ENCODE peak calls at places on chromosomes 3 and 15, in eight cellular contexts. One of them, this sample, is unnamed.

GRCh38 chr15:101127503-101128076 is 124.3 kb downstream of the CHSY1 start:
- DNase-seq in GDM1: peak
- DNase-seq in activated CD4-positive, alpha-beta T cell treated with anti-CD3 and anti-CD28 coated beads, Interleukin-2, amount 50 U/mL, for 24 hours: peak
- DNase-seq in brain microvascular endothelial cell: peak
- DNase-seq in WERI-Rb-1: no peak
- DNase-seq in astrocyte of the cerebellum: peak
- DNase-seq in omental fat pad: peak
- DNase-seq in AG08396: peak
- DNase-seq in this sample: peak

GRCh38 chr15:65935391-65935790 is 66.1 kb downstream of the RAB11A start:
- DNase-seq in GDM1: no peak
- DNase-seq in activated CD4-positive, alpha-beta T cell treated with anti-CD3 and anti-CD28 coated beads, Interleukin-2, amount 50 U/mL, for 24 hours: no peak
- DNase-seq in brain microvascular endothelial cell: no peak
- DNase-seq in WERI-Rb-1: no peak
- DNase-seq in astrocyte of the cerebellum: no peak
- DNase-seq in omental fat pad: no peak
- DNase-seq in AG08396: no peak
- DNase-seq in this sample: no peak

GRCh38 chr3:50171540-50172301 is 16.6 kb downstream of the SEMA3F start:
- DNase-seq in GDM1: no peak
- DNase-seq in activated CD4-positive, alpha-beta T cell treated with anti-CD3 and anti-CD28 coated beads, Interleukin-2, amount 50 U/mL, for 24 hours: no peak
- DNase-seq in brain microvascular endothelial cell: no peak
- DNase-seq in WERI-Rb-1: no peak
- DNase-seq in astrocyte of the cerebellum: no peak
- DNase-seq in omental fat pad: no peak
- DNase-seq in AG08396: no peak
- DNase-seq in this sample: no peak

GRCh38 chr3:129045675-129046036 is 14.9 kb upstream of the GP9 start:
- DNase-seq in GDM1: no peak
- DNase-seq in activated CD4-positive, alpha-beta T cell treated with anti-CD3 and anti-CD28 coated beads, Interleukin-2, amount 50 U/mL, for 24 hours: no peak
- DNase-seq in brain microvascular endothelial cell: no peak
- DNase-seq in WERI-Rb-1: no peak
- DNase-seq in astrocyte of the cerebellum: no peak
- DNase-seq in omental fat pad: no peak
- DNase-seq in AG08396: no peak
- DNase-seq in this sample: no peak

GRCh38 chr3:9897408-9898372 is 5.0 kb upstream of the IL17RE start:
- DNase-seq in GDM1: no peak
- DNase-seq in activated CD4-positive, alpha-beta T cell treated with anti-CD3 and anti-CD28 coated beads, Interleukin-2, amount 50 U/mL, for 24 hours: no peak
- DNase-seq in brain microvascular endothelial cell: no peak
- DNase-seq in WERI-Rb-1: no peak
- DNase-seq in astrocyte of the cerebellum: no peak
- DNase-seq in omental fat pad: no peak
- DNase-seq in AG08396: no peak
- DNase-seq in this sample: no peak

GRCh38 chr3:172687501-172687900 is 23.4 kb downstream of the NCEH1 start:
- DNase-seq in GDM1: no peak
- DNase-seq in activated CD4-positive, alpha-beta T cell treated with anti-CD3 and anti-CD28 coated beads, Interleukin-2, amount 50 U/mL, for 24 hours: no peak
- DNase-seq in brain microvascular endothelial cell: no peak
- DNase-seq in WERI-Rb-1: no peak
- DNase-seq in astrocyte of the cerebellum: no peak
- DNase-seq in omental fat pad: no peak
- DNase-seq in AG08396: no peak
- DNase-seq in this sample: no peak

GRCh38 chr3:146217324-146217723 is 33.6 kb downstream of the PLSCR4 start:
- DNase-seq in GDM1: no peak
- DNase-seq in activated CD4-positive, alpha-beta T cell treated with anti-CD3 and anti-CD28 coated beads, Interleukin-2, amount 50 U/mL, for 24 hours: no peak
- DNase-seq in brain microvascular endothelial cell: no peak
- DNase-seq in WERI-Rb-1: no peak
- DNase-seq in astrocyte of the cerebellum: no peak
- DNase-seq in omental fat pad: no peak
- DNase-seq in AG08396: peak
- DNase-seq in this sample: no peak

GRCh38 chr3:111252795-111253194 is 181.2 kb downstream of the NECTIN3 start:
- DNase-seq in GDM1: no peak
- DNase-seq in activated CD4-positive, alpha-beta T cell treated with anti-CD3 and anti-CD28 coated beads, Interleukin-2, amount 50 U/mL, for 24 hours: no peak
- DNase-seq in brain microvascular endothelial cell: peak
- DNase-seq in WERI-Rb-1: no peak
- DNase-seq in astrocyte of the cerebellum: peak
- DNase-seq in omental fat pad: no peak
- DNase-seq in AG08396: peak
- DNase-seq in this sample: no peak

GRCh38 chr15:90829942-90830440 is 38.4 kb upstream of the FURIN start:
- DNase-seq in GDM1: peak
- DNase-seq in activated CD4-positive, alpha-beta T cell treated with anti-CD3 and anti-CD28 coated beads, Interleukin-2, amount 50 U/mL, for 24 hours: no peak
- DNase-seq in brain microvascular endothelial cell: no peak
- DNase-seq in WERI-Rb-1: no peak
- DNase-seq in astrocyte of the cerebellum: no peak
- DNase-seq in omental fat pad: no peak
- DNase-seq in AG08396: no peak
- DNase-seq in this sample: peak

GRCh38 chr15:41822957-41823356 is 4.9 kb upstream of the JMJD7 start:
- DNase-seq in GDM1: no peak
- DNase-seq in activated CD4-positive, alpha-beta T cell treated with anti-CD3 and anti-CD28 coated beads, Interleukin-2, amount 50 U/mL, for 24 hours: no peak
- DNase-seq in brain microvascular endothelial cell: no peak
- DNase-seq in WERI-Rb-1: no peak
- DNase-seq in astrocyte of the cerebellum: no peak
- DNase-seq in omental fat pad: no peak
- DNase-seq in AG08396: no peak
- DNase-seq in this sample: no peak

GRCh38 chr3:13116426-13116825 is 43.2 kb upstream of the IQSEC1 start:
- DNase-seq in GDM1: no peak
- DNase-seq in activated CD4-positive, alpha-beta T cell treated with anti-CD3 and anti-CD28 coated beads, Interleukin-2, amount 50 U/mL, for 24 hours: no peak
- DNase-seq in brain microvascular endothelial cell: no peak
- DNase-seq in WERI-Rb-1: no peak
- DNase-seq in astrocyte of the cerebellum: no peak
- DNase-seq in omental fat pad: no peak
- DNase-seq in AG08396: no peak
- DNase-seq in this sample: no peak

GRCh38 chr15:25710184-25710583 is 152.9 kb downstream of the ATP10A start:
- DNase-seq in GDM1: no peak
- DNase-seq in activated CD4-positive, alpha-beta T cell treated with anti-CD3 and anti-CD28 coated beads, Interleukin-2, amount 50 U/mL, for 24 hours: peak
- DNase-seq in brain microvascular endothelial cell: no peak
- DNase-seq in WERI-Rb-1: peak
- DNase-seq in astrocyte of the cerebellum: no peak
- DNase-seq in omental fat pad: no peak
- DNase-seq in AG08396: peak
- DNase-seq in this sample: peak

GRCh38 chr3:111667621-111668239 is 72.6 kb upstream of the ZBED2 start:
- DNase-seq in GDM1: peak
- DNase-seq in activated CD4-positive, alpha-beta T cell treated with anti-CD3 and anti-CD28 coated beads, Interleukin-2, amount 50 U/mL, for 24 hours: no peak
- DNase-seq in brain microvascular endothelial cell: peak
- DNase-seq in WERI-Rb-1: no peak
- DNase-seq in astrocyte of the cerebellum: no peak
- DNase-seq in omental fat pad: no peak
- DNase-seq in AG08396: peak
- DNase-seq in this sample: peak

GRCh38 chr3:173584834-173585831 is 187.6 kb downstream of the NLGN1 start:
- DNase-seq in GDM1: no peak
- DNase-seq in activated CD4-positive, alpha-beta T cell treated with anti-CD3 and anti-CD28 coated beads, Interleukin-2, amount 50 U/mL, for 24 hours: no peak
- DNase-seq in brain microvascular endothelial cell: peak
- DNase-seq in WERI-Rb-1: no peak
- DNase-seq in astrocyte of the cerebellum: peak
- DNase-seq in omental fat pad: no peak
- DNase-seq in AG08396: peak
- DNase-seq in this sample: no peak

GRCh38 chr3:56915969-56916586 is 114.3 kb upstream of the ARHGEF3 start:
- DNase-seq in GDM1: peak
- DNase-seq in activated CD4-positive, alpha-beta T cell treated with anti-CD3 and anti-CD28 coated beads, Interleukin-2, amount 50 U/mL, for 24 hours: peak
- DNase-seq in brain microvascular endothelial cell: no peak
- DNase-seq in WERI-Rb-1: no peak
- DNase-seq in astrocyte of the cerebellum: no peak
- DNase-seq in omental fat pad: no peak
- DNase-seq in AG08396: no peak
- DNase-seq in this sample: peak

GRCh38 chr3:169227911-169228310 is 435.6 kb downstream of the MECOM start:
- DNase-seq in GDM1: no peak
- DNase-seq in activated CD4-positive, alpha-beta T cell treated with anti-CD3 and anti-CD28 coated beads, Interleukin-2, amount 50 U/mL, for 24 hours: no peak
- DNase-seq in brain microvascular endothelial cell: no peak
- DNase-seq in WERI-Rb-1: no peak
- DNase-seq in astrocyte of the cerebellum: peak
- DNase-seq in omental fat pad: no peak
- DNase-seq in AG08396: peak
- DNase-seq in this sample: peak

GRCh38 chr3:29618395-29619291 is 337.8 kb downstream of the RBMS3 start:
- DNase-seq in GDM1: no peak
- DNase-seq in activated CD4-positive, alpha-beta T cell treated with anti-CD3 and anti-CD28 coated beads, Interleukin-2, amount 50 U/mL, for 24 hours: no peak
- DNase-seq in brain microvascular endothelial cell: no peak
- DNase-seq in WERI-Rb-1: no peak
- DNase-seq in astrocyte of the cerebellum: no peak
- DNase-seq in omental fat pad: no peak
- DNase-seq in AG08396: no peak
- DNase-seq in this sample: no peak

GRCh38 chr3:194257030-194257657 is 94.0 kb downstream of the CPN2 start:
- DNase-seq in GDM1: no peak
- DNase-seq in activated CD4-positive, alpha-beta T cell treated with anti-CD3 and anti-CD28 coated beads, Interleukin-2, amount 50 U/mL, for 24 hours: no peak
- DNase-seq in brain microvascular endothelial cell: no peak
- DNase-seq in WERI-Rb-1: no peak
- DNase-seq in astrocyte of the cerebellum: no peak
- DNase-seq in omental fat pad: no peak
- DNase-seq in AG08396: no peak
- DNase-seq in this sample: peak

GRCh38 chr3:107739227-107739626 is 216.5 kb downstream of the BBX start:
- DNase-seq in GDM1: no peak
- DNase-seq in activated CD4-positive, alpha-beta T cell treated with anti-CD3 and anti-CD28 coated beads, Interleukin-2, amount 50 U/mL, for 24 hours: no peak
- DNase-seq in brain microvascular endothelial cell: no peak
- DNase-seq in WERI-Rb-1: peak
- DNase-seq in astrocyte of the cerebellum: no peak
- DNase-seq in omental fat pad: no peak
- DNase-seq in AG08396: no peak
- DNase-seq in this sample: peak

GRCh38 chr3:177523991-177524438 is 326.7 kb upstream of the TBL1XR1 start:
- DNase-seq in GDM1: no peak
- DNase-seq in activated CD4-positive, alpha-beta T cell treated with anti-CD3 and anti-CD28 coated beads, Interleukin-2, amount 50 U/mL, for 24 hours: no peak
- DNase-seq in brain microvascular endothelial cell: no peak
- DNase-seq in WERI-Rb-1: no peak
- DNase-seq in astrocyte of the cerebellum: no peak
- DNase-seq in omental fat pad: no peak
- DNase-seq in AG08396: no peak
- DNase-seq in this sample: peak

GRCh38 chr3:136632625-136633081 is 119.5 kb downstream of the STAG1 start:
- DNase-seq in GDM1: no peak
- DNase-seq in activated CD4-positive, alpha-beta T cell treated with anti-CD3 and anti-CD28 coated beads, Interleukin-2, amount 50 U/mL, for 24 hours: no peak
- DNase-seq in brain microvascular endothelial cell: no peak
- DNase-seq in WERI-Rb-1: no peak
- DNase-seq in astrocyte of the cerebellum: no peak
- DNase-seq in omental fat pad: no peak
- DNase-seq in AG08396: no peak
- DNase-seq in this sample: no peak

GRCh38 chr3:7545334-7545733 is 684.4 kb downstream of the GRM7 start:
- DNase-seq in GDM1: no peak
- DNase-seq in activated CD4-positive, alpha-beta T cell treated with anti-CD3 and anti-CD28 coated beads, Interleukin-2, amount 50 U/mL, for 24 hours: no peak
- DNase-seq in brain microvascular endothelial cell: no peak
- DNase-seq in WERI-Rb-1: no peak
- DNase-seq in astrocyte of the cerebellum: no peak
- DNase-seq in omental fat pad: no peak
- DNase-seq in AG08396: no peak
- DNase-seq in this sample: no peak

GRCh38 chr15:72358532-72359180 is 17.2 kb downstream of the HEXA start:
- DNase-seq in GDM1: no peak
- DNase-seq in activated CD4-positive, alpha-beta T cell treated with anti-CD3 and anti-CD28 coated beads, Interleukin-2, amount 50 U/mL, for 24 hours: no peak
- DNase-seq in brain microvascular endothelial cell: peak
- DNase-seq in WERI-Rb-1: no peak
- DNase-seq in astrocyte of the cerebellum: no peak
- DNase-seq in omental fat pad: no peak
- DNase-seq in AG08396: peak
- DNase-seq in this sample: peak

GRCh38 chr3:129961142-129961541 is 13.4 kb upstream of the TRH start:
- DNase-seq in GDM1: no peak
- DNase-seq in activated CD4-positive, alpha-beta T cell treated with anti-CD3 and anti-CD28 coated beads, Interleukin-2, amount 50 U/mL, for 24 hours: no peak
- DNase-seq in brain microvascular endothelial cell: no peak
- DNase-seq in WERI-Rb-1: peak
- DNase-seq in astrocyte of the cerebellum: no peak
- DNase-seq in omental fat pad: no peak
- DNase-seq in AG08396: no peak
- DNase-seq in this sample: peak

GRCh38 chr3:126446301-126446700 is 29.4 kb downstream of the ZXDC start:
- DNase-seq in GDM1: no peak
- DNase-seq in activated CD4-positive, alpha-beta T cell treated with anti-CD3 and anti-CD28 coated beads, Interleukin-2, amount 50 U/mL, for 24 hours: no peak
- DNase-seq in brain microvascular endothelial cell: no peak
- DNase-seq in WERI-Rb-1: no peak
- DNase-seq in astrocyte of the cerebellum: no peak
- DNase-seq in omental fat pad: no peak
- DNase-seq in AG08396: no peak
- DNase-seq in this sample: no peak

GRCh38 chr3:75272708-75273107 is 391.4 kb upstream of the FRG2C start:
- DNase-seq in GDM1: no peak
- DNase-seq in activated CD4-positive, alpha-beta T cell treated with anti-CD3 and anti-CD28 coated beads, Interleukin-2, amount 50 U/mL, for 24 hours: no peak
- DNase-seq in brain microvascular endothelial cell: peak
- DNase-seq in WERI-Rb-1: no peak
- DNase-seq in astrocyte of the cerebellum: peak
- DNase-seq in omental fat pad: no peak
- DNase-seq in AG08396: peak
- DNase-seq in this sample: no peak

GRCh38 chr3:10867384-10867783 is 51.4 kb downstream of the SLC6A11 start:
- DNase-seq in GDM1: no peak
- DNase-seq in activated CD4-positive, alpha-beta T cell treated with anti-CD3 and anti-CD28 coated beads, Interleukin-2, amount 50 U/mL, for 24 hours: no peak
- DNase-seq in brain microvascular endothelial cell: peak
- DNase-seq in WERI-Rb-1: no peak
- DNase-seq in astrocyte of the cerebellum: no peak
- DNase-seq in omental fat pad: no peak
- DNase-seq in AG08396: peak
- DNase-seq in this sample: peak

GRCh38 chr15:31325432-31325975 is 1.1 kb upstream of the KLF13 start:
- DNase-seq in GDM1: peak
- DNase-seq in activated CD4-positive, alpha-beta T cell treated with anti-CD3 and anti-CD28 coated beads, Interleukin-2, amount 50 U/mL, for 24 hours: peak
- DNase-seq in brain microvascular endothelial cell: no peak
- DNase-seq in WERI-Rb-1: peak
- DNase-seq in astrocyte of the cerebellum: no peak
- DNase-seq in omental fat pad: no peak
- DNase-seq in AG08396: peak
- DNase-seq in this sample: peak

GRCh38 chr3:32835943-32836342 is 18.1 kb downstream of the TRIM71 start:
- DNase-seq in GDM1: no peak
- DNase-seq in activated CD4-positive, alpha-beta T cell treated with anti-CD3 and anti-CD28 coated beads, Interleukin-2, amount 50 U/mL, for 24 hours: no peak
- DNase-seq in brain microvascular endothelial cell: no peak
- DNase-seq in WERI-Rb-1: no peak
- DNase-seq in astrocyte of the cerebellum: no peak
- DNase-seq in omental fat pad: no peak
- DNase-seq in AG08396: no peak
- DNase-seq in this sample: no peak

GRCh38 chr3:71258116-71258515 is 325.4 kb downstream of the FOXP1 start:
- DNase-seq in GDM1: no peak
- DNase-seq in activated CD4-positive, alpha-beta T cell treated with anti-CD3 and anti-CD28 coated beads, Interleukin-2, amount 50 U/mL, for 24 hours: no peak
- DNase-seq in brain microvascular endothelial cell: peak
- DNase-seq in WERI-Rb-1: no peak
- DNase-seq in astrocyte of the cerebellum: peak
- DNase-seq in omental fat pad: no peak
- DNase-seq in AG08396: no peak
- DNase-seq in this sample: no peak

GRCh38 chr3:194404365-194405140 is 5.5 kb upstream of the GP5 start:
- DNase-seq in GDM1: no peak
- DNase-seq in activated CD4-positive, alpha-beta T cell treated with anti-CD3 and anti-CD28 coated beads, Interleukin-2, amount 50 U/mL, for 24 hours: no peak
- DNase-seq in brain microvascular endothelial cell: peak
- DNase-seq in WERI-Rb-1: no peak
- DNase-seq in astrocyte of the cerebellum: peak
- DNase-seq in omental fat pad: no peak
- DNase-seq in AG08396: no peak
- DNase-seq in this sample: peak

GRCh38 chr3:185473290-185473815 is 25.5 kb downstream of the TMEM41A start:
- DNase-seq in GDM1: no peak
- DNase-seq in activated CD4-positive, alpha-beta T cell treated with anti-CD3 and anti-CD28 coated beads, Interleukin-2, amount 50 U/mL, for 24 hours: no peak
- DNase-seq in brain microvascular endothelial cell: no peak
- DNase-seq in WERI-Rb-1: no peak
- DNase-seq in astrocyte of the cerebellum: peak
- DNase-seq in omental fat pad: no peak
- DNase-seq in AG08396: no peak
- DNase-seq in this sample: peak

GRCh38 chr15:39127925-39128617 is 452.8 kb upstream of the THBS1 start:
- DNase-seq in GDM1: peak
- DNase-seq in activated CD4-positive, alpha-beta T cell treated with anti-CD3 and anti-CD28 coated beads, Interleukin-2, amount 50 U/mL, for 24 hours: no peak
- DNase-seq in brain microvascular endothelial cell: peak
- DNase-seq in WERI-Rb-1: no peak
- DNase-seq in astrocyte of the cerebellum: peak
- DNase-seq in omental fat pad: no peak
- DNase-seq in AG08396: peak
- DNase-seq in this sample: no peak

GRCh38 chr15:70812827-70813364 is 41.1 kb downstream of the LARP6 start:
- DNase-seq in GDM1: no peak
- DNase-seq in activated CD4-positive, alpha-beta T cell treated with anti-CD3 and anti-CD28 coated beads, Interleukin-2, amount 50 U/mL, for 24 hours: no peak
- DNase-seq in brain microvascular endothelial cell: no peak
- DNase-seq in WERI-Rb-1: no peak
- DNase-seq in astrocyte of the cerebellum: no peak
- DNase-seq in omental fat pad: no peak
- DNase-seq in AG08396: no peak
- DNase-seq in this sample: no peak